ENCODE peak calls at places on chromosomes 11 and 22, in five cellular contexts. V is AG04450, E is colonic mucosa, D is AG09309, K is fibroblast of mammary gland. J is an unnamed sample.

GRCh38 chr11:11972148-11972547 is 36.3 kb downstream of the DKK3 start:
- DNase-seq in V (no peak), E (no peak), D (no peak), K (no peak), J (no peak)

GRCh38 chr11:118657238-118657637 is 22.2 kb downstream of the TREH start:
- DNase-seq in V (no peak), E (no peak), D (no peak), K (no peak), J (no peak)

GRCh38 chr11:60127311-60127811 is 38.9 kb downstream of the MS4A2 start:
- DNase-seq in V (no peak), E (no peak), D (no peak), K (no peak), J (peak)

GRCh38 chr22:49317369-49317768 is 510.3 kb downstream of the BRD1 start:
- DNase-seq in V (no peak), E (no peak), D (no peak), K (no peak), J (no peak)

GRCh38 chr11:72776844-72777754 is 16.7 kb downstream of the STARD10 start:
- DNase-seq in V (no peak), E (peak), D (no peak), K (no peak), J (no peak)

GRCh38 chr11:29914203-29914930 is 102.5 kb downstream of the KCNA4 start:
- DNase-seq in V (no peak), E (no peak), D (no peak), K (peak), J (no peak)

GRCh38 chr11:10602945-10603344 is 34.5 kb upstream of the LYVE1 start:
- DNase-seq in V (no peak), E (peak), D (no peak), K (no peak), J (no peak)

GRCh38 chr11:68956142-68956541 is 24.6 kb downstream of the MRGPRD start:
- DNase-seq in V (no peak), E (no peak), D (no peak), K (no peak), J (no peak)

GRCh38 chr11:73752903-73753302 is 8.0 kb downstream of the RAB6A start:
- DNase-seq in V (no peak), E (no peak), D (no peak), K (no peak), J (no peak)

GRCh38 chr11:118437046-118437735 is 899 bp downstream of the KMT2A start:
- DNase-seq in V (no peak), E (peak), D (no peak), K (peak), J (no peak)

GRCh38 chr11:107562647-107563208 is 2.8 kb downstream of the ALKBH8 start:
- DNase-seq in V (no peak), E (no peak), D (no peak), K (peak), J (no peak)

GRCh38 chr11:110362916-110363574 is 66.6 kb upstream of the RDX start:
- DNase-seq in V (no peak), E (no peak), D (no peak), K (no peak), J (no peak)

GRCh38 chr22:20130739-20131592 is 638 bp upstream of the ZDHHC8 start:
- DNase-seq in V (peak), E (peak), D (peak), K (peak), J (no peak)

GRCh38 chr11:112215621-112216020 is 10.6 kb upstream of the PTS start:
- DNase-seq in V (no peak), E (no peak), D (no peak), K (no peak), J (no peak)
- H3K4me3 ChIP-seq in V (no peak), E (no peak), D (no peak), K (no peak), J (no peak)

DNA sequence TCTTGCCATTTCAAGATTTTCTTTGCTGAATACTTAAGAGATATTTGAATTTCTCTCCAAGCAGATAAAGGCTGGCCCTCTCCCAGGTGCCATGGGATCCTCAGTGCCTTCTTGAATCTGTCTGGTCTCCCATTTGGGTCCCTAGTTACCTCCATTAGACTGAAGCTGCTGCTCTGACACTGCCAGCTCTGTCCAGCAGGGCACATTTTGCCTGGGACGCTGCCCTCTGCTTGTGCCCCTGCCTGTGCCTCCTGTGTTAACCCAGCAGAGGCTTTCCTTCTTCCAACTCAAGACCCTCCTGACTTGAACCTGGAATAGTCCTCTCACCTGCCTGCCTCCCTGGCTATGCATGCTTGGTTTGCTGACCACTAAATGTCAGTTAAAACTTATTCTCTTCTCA is 406.3 kb downstream of the BUD13 start:
- DNase-seq in V (no peak), E (no peak), D (no peak), K (no peak), J (no peak)
- TF ChIP-seq CTCF in V (no peak), E (no peak), D (no peak), K (no peak), J (no peak)

GRCh38 chr22:46294784-46295183 is 1.9 kb upstream of the GTSE1 start:
- DNase-seq in V (no peak), E (no peak), D (no peak), K (no peak), J (no peak)

GRCh38 chr22:46296257-46297150 is at the start of gene GTSE1:
- DNase-seq in V (peak), E (peak), D (peak), K (peak), J (peak)

GRCh38 chr22:46293591-46294260 is 2.9 kb upstream of the GTSE1 start:
- DNase-seq in V (no peak), E (no peak), D (peak), K (peak), J (no peak)

GRCh38 chr22:46297151-46297819 is 615 bp downstream of the GTSE1 start:
- DNase-seq in V (no peak), E (peak), D (no peak), K (peak), J (peak)

DNA sequence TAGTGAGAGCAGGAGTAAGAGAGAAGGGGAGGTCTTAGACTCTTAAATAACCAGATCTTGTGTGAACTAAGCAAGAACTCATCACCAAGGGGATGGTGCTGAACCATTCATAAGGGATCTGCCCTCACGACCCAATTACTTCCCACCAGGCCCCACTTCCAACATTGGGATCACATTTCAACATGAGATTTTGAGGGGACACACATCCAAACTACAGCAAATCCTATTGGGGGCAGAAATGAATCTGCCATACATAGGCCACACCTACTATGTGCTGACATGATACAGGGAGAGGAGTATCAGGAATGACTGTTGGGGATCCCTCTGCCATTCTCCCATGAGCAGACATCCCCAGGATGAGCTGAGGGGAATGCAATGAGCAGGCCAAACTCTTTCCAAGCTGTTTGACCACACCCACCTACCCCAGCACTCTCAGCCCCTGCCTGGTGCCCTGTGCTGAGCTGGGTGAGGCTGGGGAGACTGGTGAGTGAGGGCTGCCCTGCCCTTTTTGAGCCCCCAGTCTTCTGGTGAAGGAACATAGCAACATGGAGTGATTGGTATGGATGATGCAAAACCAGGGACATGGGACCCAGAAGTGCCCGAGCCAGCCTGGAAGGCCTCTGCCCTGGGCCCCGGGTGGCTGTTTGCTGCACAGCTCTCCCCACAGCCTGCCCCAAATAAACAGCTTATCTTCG is 1.2 kb upstream of the GTSE1 start:
- DNase-seq in V (no peak), E (no peak), D (no peak), K (no peak), J (no peak)
- H3K4me3 ChIP-seq in V (peak), E (peak), D (no peak), K (no peak), J (peak)

DNA sequence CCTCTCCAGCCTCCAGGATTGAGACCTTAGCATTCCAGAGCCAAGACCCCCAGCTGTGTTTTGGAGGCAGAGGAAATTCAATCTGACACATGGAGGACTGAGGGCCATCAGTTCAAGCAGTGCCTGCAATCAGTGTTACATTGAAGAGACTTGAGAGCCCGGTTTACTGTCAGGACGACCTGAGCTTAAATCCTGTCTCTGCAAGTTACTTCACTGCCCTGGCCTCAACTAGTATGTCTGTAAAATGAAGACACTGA is 35.1 kb downstream of the TRIM29 start:
- DNase-seq in V (no peak), E (no peak), D (no peak), K (no peak), J (no peak)
- TF ChIP-seq CTCF in V (no peak), E (no peak), D (no peak), K (no peak), J (no peak)

GRCh38 chr22:46076651-46077339 is 73.5 kb upstream of the PPARA start:
- DNase-seq in V (no peak), E (no peak), D (peak), K (no peak), J (no peak)

GRCh38 chr22:46077669-46078099 is 72.6 kb upstream of the PPARA start:
- DNase-seq in V (no peak), E (no peak), D (no peak), K (no peak), J (no peak)

GRCh38 chr22:46079861-46080821 is 70.2 kb upstream of the PPARA start:
- DNase-seq in V (no peak), E (no peak), D (peak), K (peak), J (no peak)

GRCh38 chr22:46079093-46079860 is 71.0 kb upstream of the PPARA start:
- DNase-seq in V (no peak), E (no peak), D (no peak), K (no peak), J (no peak)

DNA sequence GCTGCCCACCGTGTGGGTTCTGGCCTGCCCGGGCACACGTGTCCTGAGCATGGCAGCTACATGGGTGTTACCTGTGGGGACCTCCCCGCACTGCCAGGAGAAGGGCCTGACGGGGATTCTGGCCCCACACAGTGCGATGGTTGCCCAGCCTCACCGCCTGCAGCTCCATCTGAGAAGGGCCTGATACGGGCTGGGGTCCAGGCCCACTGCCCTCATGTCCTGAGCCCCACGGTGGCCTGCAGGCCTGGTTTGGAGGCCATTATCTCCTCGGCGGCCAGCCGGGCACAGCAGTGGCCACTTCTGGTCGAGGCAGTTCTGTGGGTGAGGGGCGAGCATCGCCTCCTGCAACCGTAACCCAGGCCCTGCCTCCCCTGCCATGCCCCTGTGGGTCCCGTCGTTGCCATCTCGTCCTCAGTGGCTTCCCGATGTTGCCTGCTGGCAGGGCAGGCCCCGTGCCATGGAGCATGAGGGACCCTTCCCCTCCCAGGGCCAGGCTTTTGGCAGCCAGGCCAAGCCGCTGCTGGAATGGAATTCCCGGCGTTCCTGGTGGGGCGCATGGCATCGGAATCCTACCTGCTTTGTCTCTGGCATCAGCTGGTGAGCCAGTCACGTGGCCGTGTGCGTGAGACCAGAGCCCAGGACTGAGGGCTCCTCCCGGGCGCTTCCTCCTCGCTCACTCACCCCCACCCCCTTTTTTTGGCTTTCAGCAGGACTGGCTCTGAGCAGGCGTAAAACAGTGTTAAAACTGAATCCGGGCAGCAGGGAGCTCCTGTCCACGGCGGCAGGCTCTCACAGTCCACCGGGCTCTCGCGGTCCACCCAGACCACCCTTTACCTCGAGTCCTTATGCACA is 71.9 kb upstream of the PPARA start:
- DNase-seq in V (no peak), E (no peak), D (peak), K (peak), J (no peak)
- H3K4me3 ChIP-seq in V (peak), E (no peak), D (peak), K (peak), J (no peak)

GRCh38 chr11:45617886-45618601 is 47.4 kb downstream of the CHST1 start:
- DNase-seq in V (no peak), E (no peak), D (no peak), K (no peak), J (no peak)

GRCh38 chr11:45618897-45619296 is 46.5 kb downstream of the CHST1 start:
- DNase-seq in V (no peak), E (no peak), D (no peak), K (no peak), J (no peak)

GRCh38 chr11:45614196-45614828 is 51.1 kb downstream of the CHST1 start:
- DNase-seq in V (no peak), E (no peak), D (no peak), K (no peak), J (no peak)

GRCh38 chr11:45616802-45617549 is 48.4 kb downstream of the CHST1 start:
- DNase-seq in V (no peak), E (no peak), D (no peak), K (no peak), J (no peak)

DNA sequence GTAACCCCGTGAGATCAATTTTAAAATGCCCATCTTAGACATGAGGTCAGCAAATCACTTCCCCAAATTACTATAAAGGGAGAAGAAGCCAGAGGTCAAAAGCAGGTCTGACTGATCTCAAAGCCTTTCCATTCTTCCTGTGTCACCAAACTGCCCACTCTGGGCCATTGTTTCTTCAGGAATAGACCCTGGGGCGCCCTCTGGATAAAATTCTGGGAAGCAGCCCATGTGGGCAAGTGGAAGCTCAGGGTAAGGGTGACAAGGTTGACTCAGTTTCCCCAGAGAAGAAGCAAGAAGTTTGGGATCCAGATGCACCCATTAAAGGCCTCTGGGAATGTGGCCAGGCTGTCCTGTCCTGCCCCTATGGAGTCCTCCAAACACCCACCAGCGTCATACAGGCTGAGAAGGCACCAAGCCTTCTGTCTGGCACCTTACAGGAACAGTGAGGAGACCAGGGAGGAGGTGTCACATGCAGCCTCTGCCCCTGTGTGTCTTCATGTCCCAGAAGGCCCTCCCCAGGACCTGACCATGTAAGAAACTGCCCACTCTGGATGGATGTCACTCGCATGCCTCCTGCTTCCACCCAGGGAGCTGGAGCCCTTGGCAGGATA is 50.1 kb downstream of the CHST1 start:
- DNase-seq in V (no peak), E (no peak), D (no peak), K (no peak), J (no peak)
- TF ChIP-seq CTCF in V (no peak), E (no peak), D (no peak), K (no peak), J (no peak)